ENCODE peak calls at places on chromosome 15, in eight cellular contexts. X is foreskin keratinocyte; Z is NCI-H774; B is stimulated activated CD4-positive, alpha-beta T cell treated with anti-CD3 and anti-CD28 coated beads, TNF-alpha, amount 100 ng/mL, for 1 hour; H is activated T-cell treated with anti-CD3 and anti-CD28 coated beads for 1 hour; V is osteocyte; M is CD4-positive, CD25-positive, alpha-beta regulatory T cell; J is right atrium auricular region. R is an unnamed sample.

GRCh38 chr15:78850352-78850751 is 22.3 kb upstream of the MORF4L1 start:
- DNase-seq in X (no peak), Z (no peak), B (no peak), H (no peak), V (no peak), M (no peak), J (no peak), R (no peak)

GRCh38 chr15:67241132-67241855 is 13.2 kb downstream of the AAGAB start:
- DNase-seq in X (peak), Z (no peak), B (no peak), H (no peak), V (no peak), M (peak), J (no peak), R (no peak)

GRCh38 chr15:76330281-76330680 is 6.3 kb upstream of the ISL2 start:
- DNase-seq in X (peak), Z (no peak), B (no peak), H (no peak), V (peak), M (no peak), J (peak), R (no peak)

GRCh38 chr15:94324835-94325767 is 93.7 kb downstream of the MCTP2 start:
- DNase-seq in X (peak), Z (no peak), B (no peak), H (no peak), V (no peak), M (no peak), J (no peak), R (no peak)

GRCh38 chr15:79431636-79432344 is at the start of gene MINAR1:
- DNase-seq in X (no peak), Z (peak), B (no peak), H (no peak), V (no peak), M (no peak), J (no peak), R (no peak)

GRCh38 chr15:39804026-39804425 is 21.4 kb upstream of the FSIP1 start:
- DNase-seq in X (peak), Z (no peak), B (no peak), H (no peak), V (no peak), M (no peak), J (no peak), R (no peak)

GRCh38 chr15:85100186-85100937 is 118.7 kb downstream of the PDE8A start:
- DNase-seq in X (no peak), Z (no peak), B (no peak), H (no peak), V (no peak), M (peak), J (no peak), R (no peak)

GRCh38 chr15:85312486-85312885 is 67.9 kb upstream of the AKAP13 start:
- DNase-seq in X (no peak), Z (no peak), B (no peak), H (no peak), V (no peak), M (peak), J (no peak), R (no peak)

GRCh38 chr15:60383008-60383694 is 14.6 kb downstream of the ANXA2 start:
- DNase-seq in X (no peak), Z (no peak), B (no peak), H (no peak), V (no peak), M (no peak), J (no peak), R (no peak)

GRCh38 chr15:77665530-77666295 is 33.0 kb upstream of the LINGO1 start:
- DNase-seq in X (no peak), Z (no peak), B (no peak), H (no peak), V (no peak), M (no peak), J (no peak), R (no peak)

GRCh38 chr15:93250905-93251304 is 161.9 kb upstream of the RGMA start:
- DNase-seq in X (no peak), Z (no peak), B (no peak), H (no peak), V (no peak), M (no peak), J (no peak), R (no peak)

GRCh38 chr15:82789491-82789890 is 16.4 kb downstream of the FSD2 start:
- DNase-seq in X (no peak), Z (no peak), B (no peak), H (no peak), V (peak), M (no peak), J (no peak), R (no peak)

GRCh38 chr15:74375303-74375693 is 7.9 kb upstream of the CYP11A1 start:
- DNase-seq in X (peak), Z (peak), B (peak), H (peak), V (peak), M (peak), J (peak), R (peak)

GRCh38 chr15:56160966-56161365 is 82.7 kb downstream of the RFX7 start:
- DNase-seq in X (no peak), Z (no peak), B (no peak), H (no peak), V (no peak), M (no peak), J (no peak), R (no peak)

GRCh38 chr15:85010472-85011209 is 29.0 kb downstream of the PDE8A start:
- DNase-seq in X (peak), Z (no peak), B (no peak), H (no peak), V (no peak), M (no peak), J (no peak), R (no peak)

GRCh38 chr15:85008474-85009260 is 27.0 kb downstream of the PDE8A start:
- DNase-seq in X (no peak), Z (no peak), B (no peak), H (no peak), V (no peak), M (no peak), J (no peak), R (no peak)

GRCh38 chr15:94047566-94047965 is 183.8 kb upstream of the MCTP2 start:
- DNase-seq in X (no peak), Z (no peak), B (no peak), H (no peak), V (no peak), M (no peak), J (no peak), R (no peak)

GRCh38 chr15:75024102-75024636 is 779 bp downstream of the PPCDC start:
- DNase-seq in X (peak), Z (peak), B (no peak), H (no peak), V (no peak), M (peak), J (no peak), R (no peak)

GRCh38 chr15:93505506-93505905 is 416.5 kb upstream of the RGMA start:
- DNase-seq in X (no peak), Z (no peak), B (no peak), H (no peak), V (no peak), M (no peak), J (no peak), R (no peak)

GRCh38 chr15:31365655-31366127 is 39.1 kb downstream of the KLF13 start:
- DNase-seq in X (peak), Z (no peak), B (peak), H (peak), V (no peak), M (peak), J (peak), R (peak)

GRCh38 chr15:71596672-71597071 is 213.7 kb upstream of the NR2E3 start:
- DNase-seq in X (no peak), Z (no peak), B (no peak), H (no peak), V (no peak), M (no peak), J (peak), R (no peak)

GRCh38 chr15:100801256-100801900 is 78.3 kb upstream of the ALDH1A3 start:
- DNase-seq in X (no peak), Z (no peak), B (no peak), H (no peak), V (no peak), M (no peak), J (no peak), R (no peak)

GRCh38 chr15:99015677-99016568 is 8.3 kb upstream of the PGPEP1L start:
- DNase-seq in X (no peak), Z (no peak), B (no peak), H (no peak), V (peak), M (no peak), J (no peak), R (no peak)

GRCh38 chr15:47987908-47988532 is 132.8 kb upstream of the SLC24A5 start:
- DNase-seq in X (peak), Z (peak), B (no peak), H (no peak), V (no peak), M (peak), J (no peak), R (peak)

GRCh38 chr15:43519207-43519606 is 1.8 kb downstream of the MAP1A start:
- DNase-seq in X (no peak), Z (no peak), B (no peak), H (no peak), V (peak), M (no peak), J (no peak), R (peak)

GRCh38 chr15:29778382-29778781 is 43.9 kb downstream of the TJP1 start:
- DNase-seq in X (no peak), Z (no peak), B (no peak), H (no peak), V (no peak), M (no peak), J (no peak), R (no peak)

GRCh38 chr15:68725736-68726135 is 95.0 kb downstream of the ANP32A start:
- DNase-seq in X (no peak), Z (no peak), B (no peak), H (no peak), V (no peak), M (no peak), J (peak), R (no peak)

GRCh38 chr15:51846463-51847230 is 17.2 kb downstream of the TMOD3 start:
- DNase-seq in X (peak), Z (no peak), B (no peak), H (no peak), V (no peak), M (peak), J (no peak), R (no peak)

GRCh38 chr15:95032181-95032580 is 800.8 kb downstream of the MCTP2 start:
- DNase-seq in X (no peak), Z (no peak), B (no peak), H (no peak), V (no peak), M (no peak), J (no peak), R (no peak)

GRCh38 chr15:101288905-101289513 is 6.0 kb downstream of the SNRPA1 start:
- DNase-seq in X (peak), Z (no peak), B (no peak), H (no peak), V (no peak), M (peak), J (no peak), R (peak)

GRCh38 chr15:66565731-66566130 is at the start of gene LCTL:
- DNase-seq in X (peak), Z (no peak), B (no peak), H (no peak), V (peak), M (no peak), J (peak), R (no peak)

GRCh38 chr15:82040862-82041261 is 5.0 kb downstream of the MEX3B start:
- DNase-seq in X (no peak), Z (peak), B (no peak), H (no peak), V (no peak), M (no peak), J (no peak), R (peak)

GRCh38 chr15:97316362-97316761 is 644.1 kb upstream of the ARRDC4 start:
- DNase-seq in X (peak), Z (no peak), B (no peak), H (no peak), V (no peak), M (no peak), J (no peak), R (no peak)

GRCh38 chr15:68616397-68616796 is 37.6 kb downstream of the CORO2B start:
- DNase-seq in X (no peak), Z (no peak), B (no peak), H (no peak), V (no peak), M (no peak), J (no peak), R (no peak)

GRCh38 chr15:33242165-33242564 is 47.7 kb upstream of the FMN1 start:
- DNase-seq in X (peak), Z (no peak), B (no peak), H (no peak), V (no peak), M (no peak), J (no peak), R (no peak)

GRCh38 chr15:83843511-83843910 is 189.6 kb downstream of the ADAMTSL3 start:
- DNase-seq in X (peak), Z (no peak), B (no peak), H (no peak), V (no peak), M (no peak), J (peak), R (no peak)

GRCh38 chr15:74264081-74264501 is 28.0 kb downstream of the CCDC33 start:
- DNase-seq in X (no peak), Z (no peak), B (no peak), H (no peak), V (no peak), M (no peak), J (no peak), R (peak)